ENCODE peak calls at places on chromosomes 13 and 19, in four cellular contexts. One of them, this sample, is unnamed.

GRCh38 chr13:40352385-40352778 is 314.1 kb downstream of the FOXO1 start:
- DNase-seq in IMR-90: no peak
- DNase-seq in K562: no peak
- DNase-seq in GM12878: no peak
- DNase-seq in this sample: no peak

GRCh38 chr19:32581704-32582164 is 744 bp downstream of the PDCD5 start:
- DNase-seq in K562: peak; percentile 39
- DNase-seq in IMR-90: peak; percentile 66
- DNase-seq in GM12878: no peak
- DNase-seq in this sample: peak; percentile 39

GRCh38 chr19:49946415-49946814 is 14.6 kb downstream of the SIGLEC11 start:
- DNase-seq in IMR-90: no peak
- DNase-seq in GM12878: no peak
- DNase-seq in K562: no peak
- DNase-seq in this sample: no peak

GRCh38 chr13:66200555-66200954 is 1029.6 kb downstream of the PCDH9 start:
- DNase-seq in K562: no peak
- DNase-seq in IMR-90: no peak
- DNase-seq in GM12878: no peak
- DNase-seq in this sample: no peak

GRCh38 chr13:59337070-59337469 is 826.7 kb downstream of the DIAPH3 start:
- DNase-seq in GM12878: no peak
- DNase-seq in IMR-90: no peak
- DNase-seq in K562: no peak
- DNase-seq in this sample: peak; percentile 65

GRCh38 chr13:59461411-59461810 is 702.3 kb downstream of the DIAPH3 start:
- DNase-seq in IMR-90: no peak
- DNase-seq in K562: peak; percentile 19
- DNase-seq in GM12878: no peak
- DNase-seq in this sample: peak; percentile 93

GRCh38 chr13:31956944-31957644 is 74.5 kb upstream of the FRY start:
- DNase-seq in K562: no peak
- DNase-seq in IMR-90: peak; percentile 65
- DNase-seq in GM12878: no peak
- DNase-seq in this sample: no peak

GRCh38 chr19:38670921-38671398 is 23.5 kb downstream of the ACTN4 start:
- DNase-seq in K562: no peak
- DNase-seq in GM12878: no peak
- DNase-seq in IMR-90: no peak
- DNase-seq in this sample: no peak

GRCh38 chr13:71727036-71727435 is 140.0 kb downstream of the DACH1 start:
- DNase-seq in IMR-90: no peak
- DNase-seq in GM12878: no peak
- DNase-seq in K562: no peak
- DNase-seq in this sample: no peak

GRCh38 chr13:110971486-110971885 is 56.6 kb upstream of the ANKRD10 start:
- DNase-seq in GM12878: no peak
- DNase-seq in K562: no peak
- DNase-seq in IMR-90: no peak
- DNase-seq in this sample: no peak

GRCh38 chr13:27556109-27556508 is 64.2 kb downstream of the LNX2 start:
- DNase-seq in GM12878: no peak
- DNase-seq in IMR-90: peak; percentile 78
- DNase-seq in K562: no peak
- DNase-seq in this sample: peak; percentile 93

GRCh38 chr19:48044561-48044960 is 682 bp upstream of the CABP5 start:
- DNase-seq in K562: no peak
- DNase-seq in GM12878: no peak
- DNase-seq in IMR-90: no peak
- DNase-seq in this sample: no peak

GRCh38 chr13:77516342-77516789 is 19.1 kb upstream of the SCEL start:
- DNase-seq in GM12878: no peak
- DNase-seq in IMR-90: peak; percentile 44
- DNase-seq in K562: no peak
- DNase-seq in this sample: peak; percentile 70

GRCh38 chr19:42467437-42467760 is 24.7 kb upstream of the CXCL17 start:
- DNase-seq in GM12878: no peak
- DNase-seq in IMR-90: no peak
- DNase-seq in K562: no peak
- DNase-seq in this sample: no peak

GRCh38 chr19:49503582-49503962 is 7.3 kb downstream of the RPS11 start:
- DNase-seq in IMR-90: no peak
- DNase-seq in GM12878: no peak
- DNase-seq in K562: no peak
- DNase-seq in this sample: no peak

GRCh38 chr19:51367565-51368365 is 1.0 kb downstream of the CLDND2 start:
- DNase-seq in IMR-90: peak; percentile 98
- DNase-seq in K562: peak; percentile 96
- DNase-seq in GM12878: peak; percentile 96
- DNase-seq in this sample: peak; percentile 99

GRCh38 chr19:51124729-51125128 is at the start of gene SIGLEC9:
- DNase-seq in IMR-90: no peak
- DNase-seq in GM12878: no peak
- DNase-seq in K562: no peak
- DNase-seq in this sample: no peak

GRCh38 chr13:74158028-74158427 is 23.8 kb upstream of the KLF12 start:
- DNase-seq in IMR-90: peak; percentile 47
- DNase-seq in K562: no peak
- DNase-seq in GM12878: no peak
- DNase-seq in this sample: no peak

GRCh38 chr13:74889321-74889720 is 592.6 kb downstream of the TBC1D4 start:
- DNase-seq in GM12878: no peak
- DNase-seq in K562: no peak
- DNase-seq in IMR-90: no peak
- DNase-seq in this sample: no peak

GRCh38 chr13:44755872-44756271 is 179.7 kb upstream of the TSC22D1 start:
- DNase-seq in GM12878: no peak
- DNase-seq in IMR-90: peak; percentile 56
- DNase-seq in K562: no peak
- DNase-seq in this sample: peak; percentile 74
- TF ChIP-seq FOS in GM12878: no peak
- TF ChIP-seq FOS in IMR-90: no peak
- TF ChIP-seq FOS in K562: no peak
- TF ChIP-seq FOS in this sample: peak; percentile 64

DNA sequence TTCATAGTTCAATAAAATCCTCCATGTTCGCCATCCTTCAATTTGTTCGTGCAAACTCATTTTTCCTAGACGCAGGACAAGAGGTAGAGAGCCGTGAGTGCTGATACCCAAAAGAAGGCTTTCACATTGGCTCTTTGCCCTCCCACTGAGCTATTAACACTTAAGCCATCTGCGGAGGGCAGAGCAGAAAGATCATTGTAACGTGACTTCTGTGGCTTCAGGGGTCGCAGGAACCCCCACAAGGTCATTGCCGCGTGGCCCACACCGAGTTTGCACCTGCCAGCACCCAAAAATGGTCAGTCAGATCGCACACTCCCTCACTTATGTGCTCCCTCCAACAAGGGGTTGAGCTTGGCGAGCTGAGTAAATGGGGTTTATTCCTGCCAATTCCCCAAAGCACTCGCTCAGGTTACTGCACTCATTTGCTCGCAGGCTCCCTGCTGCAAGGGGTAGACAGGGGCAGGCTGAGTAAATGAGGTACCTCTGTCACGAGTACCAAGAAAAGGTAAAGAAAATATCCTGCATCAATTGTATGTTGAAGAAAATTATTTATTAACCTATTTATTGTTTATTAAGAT is 144.1 kb downstream of the PRR20E start:
- DNase-seq in K562: no peak
- DNase-seq in GM12878: no peak
- DNase-seq in IMR-90: no peak
- DNase-seq in this sample: no peak
- H3K4me2 ChIP-seq in K562: no peak overlapping the region
- H3K4me2 ChIP-seq in GM12878: no peak overlapping the region
- H3K4me2 ChIP-seq in IMR-90: no peak overlapping the region
- H3K4me2 ChIP-seq in this sample: no peak overlapping the region

GRCh38 chr19:1251233-1251502 is 2.8 kb downstream of the MIDN start:
- DNase-seq in IMR-90: peak; percentile 68
- DNase-seq in GM12878: no peak
- DNase-seq in K562: no peak
- DNase-seq in this sample: peak; percentile 56

GRCh38 chr19:1248454-1249297 is at the start of gene MIDN:
- DNase-seq in K562: peak; percentile 64
- DNase-seq in GM12878: no peak
- DNase-seq in IMR-90: peak; percentile 86
- DNase-seq in this sample: peak; percentile 86

GRCh38 chr19:1249298-1249989 is 1.1 kb downstream of the MIDN start:
- DNase-seq in K562: peak; percentile 70
- DNase-seq in IMR-90: peak; percentile 96
- DNase-seq in GM12878: no peak
- DNase-seq in this sample: peak; percentile 94

GRCh38 chr19:1250374-1251232 is 2.2 kb downstream of the MIDN start:
- DNase-seq in GM12878: no peak
- DNase-seq in IMR-90: peak; percentile 60
- DNase-seq in K562: no peak
- DNase-seq in this sample: peak; percentile 54

DNA sequence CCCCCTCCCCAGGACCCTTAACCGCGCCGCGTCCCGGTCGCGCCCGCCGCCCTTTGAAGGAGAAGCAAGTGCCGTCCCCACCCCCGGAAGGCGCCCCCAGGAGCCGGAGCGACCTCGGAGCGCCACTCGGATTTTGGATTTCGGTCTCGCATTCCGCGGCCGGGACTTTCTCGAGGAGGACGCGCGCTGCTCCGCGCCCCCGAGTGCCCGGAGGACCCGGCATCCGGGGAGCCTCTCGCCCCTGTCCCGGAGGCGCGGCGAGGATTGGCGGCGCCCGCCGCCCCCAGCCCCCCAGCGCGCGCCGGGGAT is 1.6 kb downstream of the MIDN start:
- DNase-seq in K562: no peak
- DNase-seq in GM12878: no peak
- DNase-seq in IMR-90: no peak
- DNase-seq in this sample: no peak
- H3K9ac ChIP-seq in K562: peak overlapping the region; percentile 79
- H3K9ac ChIP-seq in GM12878: peak overlapping the region; percentile 86
- H3K9ac ChIP-seq in IMR-90: peak overlapping the region; percentile 75
- H3K9ac ChIP-seq in this sample: peak overlapping the region; percentile 87

GRCh38 chr13:114151031-114151430 is 18.6 kb upstream of the RASA3 start:
- DNase-seq in K562: no peak
- DNase-seq in GM12878: no peak
- DNase-seq in IMR-90: no peak
- DNase-seq in this sample: no peak

GRCh38 chr13:114151565-114152284 is 19.3 kb upstream of the RASA3 start:
- DNase-seq in K562: no peak
- DNase-seq in GM12878: no peak
- DNase-seq in IMR-90: no peak
- DNase-seq in this sample: no peak

GRCh38 chr13:114147803-114148520 is 15.5 kb upstream of the RASA3 start:
- DNase-seq in GM12878: no peak
- DNase-seq in K562: no peak
- DNase-seq in IMR-90: no peak
- DNase-seq in this sample: no peak

GRCh38 chr13:114148521-114148855 is 16.1 kb upstream of the RASA3 start:
- DNase-seq in IMR-90: no peak
- DNase-seq in GM12878: peak; percentile 74
- DNase-seq in K562: no peak
- DNase-seq in this sample: no peak

DNA sequence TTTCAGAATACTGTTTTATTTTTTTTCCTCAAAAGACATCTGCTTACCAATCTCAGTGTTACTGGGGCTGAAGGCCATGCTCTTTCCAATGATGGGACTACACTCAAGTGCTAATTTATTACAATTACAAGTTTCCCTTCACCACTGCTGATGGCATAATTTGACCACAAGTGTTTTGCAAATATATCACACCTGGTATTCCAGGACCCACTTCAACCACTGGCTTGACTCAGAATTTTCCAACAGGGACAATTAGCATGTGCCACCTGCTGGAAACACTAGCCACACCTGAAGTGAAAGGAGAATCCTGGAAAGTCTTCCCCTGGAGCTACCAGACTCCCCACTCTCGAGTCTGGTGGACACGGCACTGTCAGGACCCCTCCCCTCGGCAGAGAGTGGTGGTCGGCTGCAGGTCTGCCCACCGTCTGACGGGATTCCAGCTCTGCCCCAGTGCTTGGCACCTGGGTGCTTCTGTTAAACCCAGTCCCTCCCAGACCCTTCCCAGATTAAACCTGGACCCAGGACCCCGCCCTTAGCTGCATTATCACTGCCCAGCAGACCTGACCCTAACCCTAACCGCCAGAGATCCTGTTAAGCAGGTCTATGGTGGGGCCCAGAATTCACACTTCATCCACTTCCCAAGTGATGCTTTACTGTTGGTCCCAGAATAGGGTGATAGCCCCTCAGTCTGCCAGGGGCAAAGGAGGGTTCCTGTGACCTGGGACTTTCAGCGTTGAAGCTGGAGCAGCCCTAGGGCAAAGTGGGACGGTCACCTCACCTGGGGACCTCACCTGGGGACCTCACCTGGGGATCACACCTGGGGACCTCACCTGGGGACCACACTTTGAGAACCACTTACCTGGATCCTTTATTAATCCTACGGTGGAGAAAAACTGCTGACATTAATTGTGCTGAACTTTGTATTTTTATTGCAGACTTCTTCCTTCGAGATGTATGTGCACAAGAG is 17.6 kb upstream of the RASA3 start:
- DNase-seq in GM12878: no peak
- DNase-seq in K562: no peak
- DNase-seq in IMR-90: no peak
- DNase-seq in this sample: no peak
- TF ChIP-seq FOS in GM12878: no peak
- TF ChIP-seq FOS in K562: no peak
- TF ChIP-seq FOS in IMR-90: no peak
- TF ChIP-seq FOS in this sample: no peak

GRCh38 chr13:51825681-51826254 is 19.2 kb downstream of the TMEM272 start:
- DNase-seq in GM12878: no peak
- DNase-seq in IMR-90: no peak
- DNase-seq in K562: no peak
- DNase-seq in this sample: no peak
- H3K4me2 ChIP-seq in GM12878: no peak overlapping the region
- H3K4me2 ChIP-seq in IMR-90: no peak overlapping the region
- H3K4me2 ChIP-seq in K562: no peak overlapping the region
- H3K4me2 ChIP-seq in this sample: no peak overlapping the region

GRCh38 chr19:6056282-6056741 is 54.0 kb downstream of the RFX2 start:
- DNase-seq in GM12878: no peak
- DNase-seq in K562: no peak
- DNase-seq in IMR-90: no peak
- DNase-seq in this sample: no peak
- H3K9ac ChIP-seq in GM12878: no peak overlapping the region
- H3K9ac ChIP-seq in K562: no peak overlapping the region
- H3K9ac ChIP-seq in IMR-90: no peak overlapping the region
- H3K9ac ChIP-seq in this sample: peak overlapping the region; percentile 85

This sample was measured in endothelial cell of umbilical vein.